ENCODE peak calls at places on chromosome 7, in six cellular contexts. L is GM20000, W is HFFc6, X is ovary, H is GM13977, R is choroid plexus epithelial cell. S is an unnamed sample.

GRCh38 chr7:29866490-29866930 is 60.2 kb downstream of the WIPF3 start:
- DNase-seq in H (no peak), L (no peak), X (peak), R (peak), W (no peak), S (no peak)

GRCh38 chr7:74356589-74357315 is 67.5 kb downstream of the CLIP2 start:
- DNase-seq in H (no peak), X (no peak), R (no peak), W (no peak), L (no peak), S (no peak)

GRCh38 chr7:1168422-1168821 is 8.4 kb upstream of the ZFAND2A start:
- DNase-seq in H (no peak), W (no peak), R (no peak), L (no peak), X (no peak), S (no peak)

GRCh38 chr7:4279210-4279609 is 402.9 kb upstream of the FOXK1 start:
- DNase-seq in R (no peak), H (no peak), L (no peak), W (no peak), X (no peak), S (no peak)

GRCh38 chr7:79719216-79719615 is 265.7 kb upstream of the MAGI2 start:
- DNase-seq in R (no peak), H (no peak), W (no peak), L (no peak), X (no peak), S (no peak)

GRCh38 chr7:108094933-108095710 is 35.0 kb downstream of the LAMB4 start:
- DNase-seq in L (no peak), W (peak), X (no peak), H (no peak), R (peak), S (no peak)

GRCh38 chr7:2223321-2223720 is 9.4 kb downstream of the MAD1L1 start:
- DNase-seq in H (no peak), R (no peak), X (no peak), L (no peak), W (no peak), S (no peak)

GRCh38 chr7:117777335-117778150 is 95.7 kb downstream of the CTTNBP2 start:
- DNase-seq in L (no peak), R (no peak), X (no peak), W (no peak), H (no peak), S (no peak)

GRCh38 chr7:2619120-2619519 is 12.7 kb upstream of the TTYH3 start:
- DNase-seq in X (no peak), R (peak), L (no peak), H (no peak), W (peak), S (no peak)

DNA sequence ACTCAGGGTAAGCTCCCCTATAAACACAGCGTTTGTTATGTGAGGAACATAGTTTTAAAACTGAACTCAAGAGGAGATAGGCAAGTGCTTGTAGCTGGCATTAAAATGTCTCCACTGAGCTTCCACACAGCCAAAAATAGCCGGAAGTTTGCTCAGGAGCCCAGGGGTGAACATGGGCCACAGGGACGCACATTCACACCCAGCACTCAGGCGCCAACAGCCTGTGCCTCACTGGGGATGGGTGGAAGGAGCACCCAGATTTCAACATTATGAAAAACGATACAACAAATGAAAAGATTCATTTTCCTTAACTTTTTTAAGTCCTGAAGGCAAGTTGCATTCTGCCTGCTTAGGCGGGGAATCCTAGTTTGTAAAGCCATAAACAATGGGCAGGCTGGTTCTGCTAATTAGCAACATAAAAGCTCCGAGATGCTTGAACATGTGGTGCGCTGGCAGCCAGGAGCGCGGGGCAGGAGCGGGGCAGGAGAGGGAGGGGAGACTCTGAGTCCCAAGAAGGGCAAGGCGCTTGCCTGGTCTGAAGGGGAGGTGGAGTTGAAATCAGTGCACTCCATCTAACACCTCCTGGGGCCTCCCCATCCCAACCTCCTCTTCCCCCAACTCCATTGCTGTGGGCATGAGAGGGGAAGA is 235.9 kb downstream of the COBL start:
- DNase-seq in X (no peak), L (no peak), W (no peak), R (no peak), H (no peak), S (no peak)
- TF ChIP-seq CTCF in X (no peak), L (no peak), W (no peak), R (no peak), H (no peak), S (no peak)

GRCh38 chr7:13989138-13989943 is at the start of gene ETV1:
- DNase-seq in W (peak), L (no peak), H (no peak), R (peak), X (peak), S (no peak)
- TF ChIP-seq CTCF in W (peak), L (no peak), H (no peak), R (peak), X (no peak), S (no peak)

GRCh38 chr7:131222171-131222570 is 105.5 kb upstream of the MKLN1 start:
- DNase-seq in L (no peak), H (no peak), X (no peak), W (peak), R (no peak), S (no peak)
- TF ChIP-seq CTCF in L (no peak), H (peak), X (no peak), W (peak), R (peak), S (no peak)

GRCh38 chr7:22854158-22855048 is 31.8 kb upstream of the TOMM7 start:
- DNase-seq in L (peak), W (peak), H (peak), X (peak), R (peak), S (peak)
- TF ChIP-seq CTCF in L (no peak), W (peak), H (no peak), X (no peak), R (no peak), S (no peak)

DNA sequence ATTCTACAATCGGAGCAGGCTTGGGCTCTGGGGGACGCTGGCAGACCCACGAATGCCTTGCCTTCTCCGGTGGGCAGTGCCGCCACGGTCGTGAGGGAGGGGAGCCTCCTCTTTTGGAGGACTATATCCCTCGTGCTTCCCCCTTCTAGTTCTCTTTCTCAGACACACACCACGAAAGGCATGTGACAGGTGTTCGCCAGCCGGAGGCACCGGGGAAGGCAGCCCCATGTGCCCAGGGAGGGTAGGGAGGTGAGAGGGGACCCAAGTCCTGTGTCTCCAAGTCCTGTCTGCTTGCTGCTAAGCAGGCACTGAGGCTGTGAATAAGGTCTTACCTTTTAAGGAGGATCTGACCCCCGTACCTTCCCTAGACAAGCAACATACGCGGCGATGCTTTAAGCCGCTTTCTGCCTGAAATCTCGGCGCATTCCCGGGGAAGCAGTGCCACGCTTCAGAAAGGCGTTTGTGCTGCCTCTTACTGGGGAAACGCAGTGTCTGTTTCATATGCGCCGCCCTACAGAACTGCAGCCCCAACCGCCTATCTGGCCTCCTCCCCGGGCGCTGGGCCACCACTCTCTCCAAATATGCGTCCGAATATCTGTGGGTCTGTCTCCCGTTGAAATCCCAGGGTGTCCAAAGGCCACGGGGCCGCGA is 809 bp downstream of the PLXNA4 start:
- DNase-seq in W (peak), H (peak), R (peak), X (peak), L (peak), S (peak)
- TF ChIP-seq CTCF in W (no peak), H (no peak), R (peak), X (no peak), L (no peak), S (no peak)